ENCODE peak calls at places on chromosomes 12 and 14, in eight cellular contexts. O is HCT116, U is K562, X is HepG2, B is endothelial cell of umbilical vein, E is GM12878, W is H1, Y is SK-N-SH. I is an unnamed sample.

GRCh38 chr12:125193798-125194562 is 128.7 kb downstream of the AACS start:
- DNase-seq in B (no peak), W (no peak), O (no peak), Y (peak; percentile 65), X (no peak), E (no peak), U (peak; percentile 31), I (no peak)

GRCh38 chr12:85713368-85713767 is 122.8 kb downstream of the RASSF9 start:
- DNase-seq in X (no peak), E (no peak), B (no peak), O (no peak), U (no peak), W (no peak), Y (no peak), I (no peak)

GRCh38 chr12:108597559-108598471 is at the start of gene TMEM119:
- DNase-seq in B (no peak), X (no peak), E (no peak), O (no peak), W (no peak), Y (peak; percentile 91), U (peak; percentile 42), I (no peak)

GRCh38 chr12:104276192-104277131 is 27.1 kb upstream of the EID3 start:
- DNase-seq in E (no peak), O (no peak), B (no peak), W (no peak), X (no peak), U (no peak), Y (no peak), I (no peak)

GRCh38 chr14:56855891-56856461 is 45.7 kb upstream of the OTX2 start:
- DNase-seq in E (no peak), X (peak; percentile 8), B (no peak), Y (no peak), W (no peak), U (no peak), O (no peak), I (no peak)

GRCh38 chr14:96421236-96421635 is 29.3 kb downstream of the AK7 start:
- DNase-seq in O (no peak), E (no peak), X (no peak), W (no peak), B (no peak), Y (no peak), U (no peak), I (no peak)

GRCh38 chr14:88786715-88787114 is 6.0 kb downstream of the EML5 start:
- DNase-seq in Y (no peak), W (no peak), O (no peak), X (no peak), U (no peak), B (no peak), E (no peak), I (no peak)

GRCh38 chr12:82625523-82625922 is 61.2 kb upstream of the TMTC2 start:
- DNase-seq in Y (no peak), B (no peak), U (no peak), O (no peak), E (no peak), X (no peak), W (no peak), I (no peak)

GRCh38 chr14:54767139-54767431 is 135.5 kb downstream of the GCH1 start:
- DNase-seq in B (no peak), O (no peak), X (no peak), W (no peak), U (no peak), Y (no peak), E (no peak), I (no peak)

GRCh38 chr12:126582231-126582630 is 1517.0 kb downstream of the AACS start:
- DNase-seq in Y (no peak), W (no peak), U (no peak), X (no peak), E (no peak), O (no peak), B (no peak), I (no peak)

GRCh38 chr12:27602516-27602915 is 78.5 kb downstream of the PPFIBP1 start:
- DNase-seq in X (no peak), O (no peak), W (no peak), E (no peak), Y (no peak), B (no peak), U (no peak), I (no peak)

GRCh38 chr12:67705394-67706370 is 57.1 kb downstream of the DYRK2 start:
- DNase-seq in Y (peak; percentile 17), U (no peak), B (peak; percentile 87), X (no peak), O (no peak), W (no peak), E (no peak), I (no peak)

DNA sequence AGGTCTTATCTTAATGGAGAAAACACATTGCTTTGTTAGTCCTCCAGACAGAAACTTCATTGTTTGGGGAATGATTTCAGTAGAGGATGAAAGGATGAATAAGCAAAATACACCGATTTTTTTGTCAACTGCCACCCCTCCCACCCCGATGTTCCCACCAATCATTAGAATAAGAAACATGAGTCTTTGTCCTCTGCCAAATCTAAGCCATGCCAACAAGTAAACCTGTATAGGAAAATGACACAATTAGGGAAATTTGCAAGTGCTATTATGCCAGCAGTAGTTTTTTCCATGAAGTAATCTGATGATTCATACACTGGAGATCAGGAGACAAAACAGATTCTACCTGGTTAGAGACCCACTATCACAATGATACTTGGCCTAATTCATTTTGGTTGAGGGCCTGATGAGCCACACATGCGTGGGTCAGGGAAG is 35.9 kb downstream of the FLRT2 start:
- DNase-seq in U (no peak), B (peak; percentile 89), W (no peak), O (no peak), Y (no peak), X (no peak), E (no peak), I (no peak)
- H3K9ac ChIP-seq in U (no peak overlapping the region), B (peak overlapping the region; percentile 72), W (no peak overlapping the region), O (no peak overlapping the region), Y (peak overlapping the region; percentile 28), X (no peak overlapping the region), E (no peak overlapping the region), I (no peak overlapping the region)

DNA sequence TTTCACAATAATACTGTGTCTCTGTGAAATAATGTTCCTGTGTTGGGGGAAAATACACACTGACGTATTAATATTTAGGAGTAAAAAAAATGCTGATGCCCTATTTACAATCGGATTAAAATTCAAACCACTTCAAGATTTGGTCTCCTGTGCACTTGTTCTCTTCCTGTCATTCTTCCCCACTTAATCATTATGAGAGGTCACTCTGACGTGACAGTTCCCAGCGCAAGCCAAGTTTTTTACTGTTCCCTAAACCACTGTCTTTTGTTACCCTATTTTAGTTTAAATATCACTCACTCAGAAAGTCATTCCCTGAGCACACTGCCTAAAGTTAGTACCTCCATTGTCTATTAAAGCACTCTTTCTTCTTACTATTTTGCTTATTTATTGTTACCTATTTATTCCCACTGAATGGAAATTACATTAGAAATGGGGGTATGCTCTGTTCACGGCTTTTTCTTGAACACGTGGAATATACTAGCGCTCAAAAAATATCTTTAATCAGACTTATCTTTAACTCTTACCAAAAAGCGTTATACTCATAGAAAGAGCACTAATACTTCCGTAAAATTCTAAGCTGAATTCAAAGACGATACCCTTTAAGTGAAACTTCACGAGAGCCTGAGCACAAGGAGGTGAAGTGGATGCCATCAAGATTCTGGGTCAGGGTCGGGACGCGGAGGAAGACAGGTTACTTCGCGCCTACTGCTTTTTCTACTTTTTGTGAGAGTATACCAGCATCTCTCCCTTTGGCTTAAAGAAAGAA is 670 bp upstream of the PSMA3 start:
- DNase-seq in E (no peak), O (peak; percentile 26), X (peak; percentile 54), U (no peak), B (peak; percentile 68), W (no peak), Y (no peak), I (peak; percentile 12)
- TF ChIP-seq POLR2AphosphoS5 in E (no peak), O (no peak), X (peak; percentile 62), U (no peak), B (no peak), W (no peak), Y (no peak), I (no peak)

DNA sequence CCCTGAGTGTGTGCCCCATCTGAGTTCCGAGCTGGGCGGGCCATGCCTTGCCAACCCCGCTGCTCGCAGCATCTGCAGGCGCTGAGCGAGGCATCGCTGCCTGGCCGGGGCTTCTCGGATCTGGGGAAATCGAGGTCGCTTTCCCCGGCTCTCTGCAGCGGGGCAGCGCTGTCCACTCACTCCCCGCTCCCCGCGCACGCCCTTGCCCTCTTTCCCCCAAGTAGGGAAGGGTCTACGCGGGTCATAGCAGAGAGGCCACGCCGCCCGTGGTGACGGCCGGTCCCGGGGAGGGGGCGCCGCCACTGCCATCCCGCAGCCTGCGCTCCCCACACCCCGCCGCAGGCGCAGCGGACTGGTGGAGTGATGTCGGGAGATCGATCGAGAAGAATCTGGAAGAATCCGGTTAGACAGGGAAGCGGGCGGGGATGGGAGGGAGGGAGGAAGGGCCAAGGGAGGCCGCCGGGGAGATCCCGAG is 472 bp upstream of the FKBP4 start:
- DNase-seq in X (no peak), E (no peak), B (no peak), Y (no peak), W (no peak), O (no peak), U (no peak), I (no peak)
- H3K9ac ChIP-seq in X (no peak overlapping the region), E (peak overlapping the region; percentile 59), B (peak overlapping the region; percentile 8), Y (peak overlapping the region; percentile 61), W (no peak overlapping the region), O (no peak overlapping the region), U (no peak overlapping the region), I (no peak overlapping the region)

GRCh38 chr14:67694791-67695393 is 672 bp downstream of the RDH11 start:
- DNase-seq in X (peak; percentile 92), O (peak; percentile 95), Y (peak; percentile 80), B (peak; percentile 90), U (peak; percentile 50), E (peak; percentile 76), W (peak; percentile 67), I (no peak)
- TF ChIP-seq POLR2AphosphoS5 in X (peak; percentile 88), O (peak; percentile 78), Y (no peak), B (no peak), U (peak; percentile 62), E (no peak), W (peak; percentile 69), I (peak; percentile 39)

GRCh38 chr14:85619866-85620265 is 89.9 kb downstream of the FLRT2 start:
- DNase-seq in B (no peak), O (no peak), U (no peak), W (no peak), X (no peak), Y (no peak), E (no peak), I (no peak)

GRCh38 chr14:85620937-85621336 is 91.0 kb downstream of the FLRT2 start:
- DNase-seq in O (no peak), W (no peak), Y (no peak), X (no peak), U (no peak), B (no peak), E (no peak), I (no peak)

GRCh38 chr14:85622986-85623385 is 93.0 kb downstream of the FLRT2 start:
- DNase-seq in X (no peak), W (no peak), B (no peak), Y (no peak), O (no peak), E (no peak), U (no peak), I (no peak)

GRCh38 chr14:85618978-85619377 is 89.0 kb downstream of the FLRT2 start:
- DNase-seq in W (no peak), O (no peak), B (no peak), E (no peak), Y (no peak), U (no peak), X (no peak), I (no peak)

DNA sequence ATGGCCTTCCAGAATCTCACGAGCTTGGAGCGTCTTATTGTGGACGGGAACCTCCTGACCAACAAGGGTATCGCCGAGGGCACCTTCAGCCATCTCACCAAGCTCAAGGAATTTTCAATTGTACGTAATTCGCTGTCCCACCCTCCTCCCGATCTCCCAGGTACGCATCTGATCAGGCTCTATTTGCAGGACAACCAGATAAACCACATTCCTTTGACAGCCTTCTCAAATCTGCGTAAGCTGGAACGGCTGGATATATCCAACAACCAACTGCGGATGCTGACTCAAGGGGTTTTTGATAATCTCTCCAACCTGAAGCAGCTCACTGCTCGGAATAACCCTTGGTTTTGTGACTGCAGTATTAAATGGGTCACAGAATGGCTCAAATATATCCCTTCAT is 92.2 kb downstream of the FLRT2 start:
- DNase-seq in W (no peak), O (no peak), B (no peak), E (no peak), U (no peak), Y (no peak), X (no peak), I (no peak)
- H3K9ac ChIP-seq in W (no peak overlapping the region), O (no peak overlapping the region), B (no peak overlapping the region), E (no peak overlapping the region), U (no peak overlapping the region), Y (no peak overlapping the region), X (no peak overlapping the region), I (no peak overlapping the region)